ENCODE peak calls at places on chromosomes 1 and 21, in six cellular contexts. T, G, P, S, H and M are unnamed samples.

GRCh38 chr21:27101533-27101932 is 134.6 kb upstream of the ADAMTS5 start:
- DNase-seq in S (no peak), H (no peak), T (no peak), G (no peak), P (no peak), M (no peak)

GRCh38 chr21:28788030-28788429 is 204.6 kb downstream of the LTN1 start:
- DNase-seq in T (no peak), G (no peak), S (no peak), H (no peak), P (no peak), M (no peak)

GRCh38 chr1:156601122-156601830 is at the start of gene GPATCH4:
- DNase-seq in P (peak), H (peak), S (peak), G (peak), T (peak), M (peak)

GRCh38 chr1:50976111-50976889 is 6.3 kb downstream of the CDKN2C start:
- DNase-seq in T (no peak), H (no peak), P (peak), G (peak), S (no peak), M (peak)

GRCh38 chr1:2135425-2135824 is 59.1 kb downstream of the FAAP20 start:
- DNase-seq in H (no peak), P (no peak), S (peak), T (peak), G (no peak), M (peak)

GRCh38 chr1:17587693-17588047 is 48.2 kb downstream of the ARHGEF10L start:
- DNase-seq in P (no peak), T (peak), S (peak), H (no peak), G (peak), M (no peak)

GRCh38 chr1:225949041-225949440 is 8.0 kb upstream of the LEFTY2 start:
- DNase-seq in T (no peak), S (no peak), P (no peak), G (no peak), H (no peak), M (no peak)

GRCh38 chr1:184753608-184754478 is 815 bp downstream of the EDEM3 start:
- DNase-seq in S (peak), G (no peak), H (peak), P (no peak), T (peak), M (peak)

GRCh38 chr1:89356658-89357400 is 7.0 kb upstream of the GBP6 start:
- DNase-seq in H (no peak), G (peak), P (no peak), T (no peak), S (peak), M (no peak)

GRCh38 chr1:202967684-202968281 is 726 bp upstream of the CYB5R1 start:
- DNase-seq in G (peak), P (no peak), T (no peak), H (no peak), S (no peak), M (no peak)

GRCh38 chr1:160547371-160547901 is 24.4 kb upstream of the SLAMF6 start:
- DNase-seq in P (no peak), T (no peak), S (no peak), G (no peak), H (no peak), M (no peak)

GRCh38 chr1:91024501-91025119 is 2.8 kb upstream of the ZNF644 start:
- DNase-seq in T (no peak), P (no peak), H (no peak), G (no peak), S (no peak), M (no peak)

GRCh38 chr1:22406722-22407495 is 44.7 kb upstream of the ZBTB40 start:
- DNase-seq in G (no peak), H (no peak), T (no peak), P (no peak), S (peak), M (no peak)

GRCh38 chr1:211478801-211479619 is 13.0 kb downstream of the RD3 start:
- DNase-seq in H (no peak), S (no peak), G (no peak), P (no peak), T (no peak), M (no peak)

GRCh38 chr1:71222668-71223067 is 141.8 kb upstream of the ZRANB2 start:
- DNase-seq in T (no peak), S (peak), H (no peak), G (peak), P (no peak), M (no peak)

GRCh38 chr1:243213045-243213787 is 41.9 kb downstream of the CEP170 start:
- DNase-seq in S (peak), H (no peak), T (no peak), G (no peak), P (no peak), M (no peak)

GRCh38 chr1:173295391-173295790 is 88.3 kb upstream of the TNFSF4 start:
- DNase-seq in S (peak), P (no peak), G (no peak), T (no peak), H (no peak), M (no peak)

GRCh38 chr1:168920456-168921094 is 185.9 kb upstream of the ATP1B1 start:
- DNase-seq in P (no peak), T (peak), G (peak), H (no peak), S (peak), M (no peak)

GRCh38 chr1:32082022-32082421 is 9.3 kb downstream of the TMEM39B start:
- DNase-seq in T (no peak), P (no peak), G (no peak), H (no peak), S (no peak), M (no peak)

GRCh38 chr1:109482796-109483638 is 688 bp upstream of the ATXN7L2 start:
- DNase-seq in H (no peak), P (no peak), G (no peak), S (no peak), T (no peak), M (peak)

GRCh38 chr1:76336951-76337371 is 262.4 kb downstream of the ST6GALNAC3 start:
- DNase-seq in H (no peak), G (peak), T (no peak), S (peak), P (peak), M (peak)

GRCh38 chr21:28781602-28782274 is 210.9 kb downstream of the LTN1 start:
- DNase-seq in S (peak), G (peak), H (no peak), T (peak), P (no peak), M (peak)

GRCh38 chr1:155308493-155309422 is at the start of gene FDPS:
- DNase-seq in S (peak), G (peak), P (peak), H (peak), T (peak), M (peak)

GRCh38 chr1:163035791-163036249 is 33.3 kb upstream of the RGS4 start:
- DNase-seq in T (no peak), P (peak), G (peak), S (peak), H (no peak), M (peak)

GRCh38 chr1:25642710-25643109 is 26.1 kb downstream of the MAN1C1 start:
- DNase-seq in P (no peak), S (peak), H (peak), T (no peak), G (peak), M (no peak)

GRCh38 chr1:236534164-236534651 is 10.4 kb downstream of the LGALS8 start:
- DNase-seq in P (no peak), G (peak), T (no peak), S (peak), H (peak), M (no peak)